ENCODE peak calls at places on chromosomes 6 and 20, in nine cellular contexts. O, W, V, N, C, T, H, U and I are unnamed samples.

GRCh38 chr20:17910828-17911294 is 57.7 kb downstream of the SNX5 start:
- DNase-seq in O (no peak), W (no peak), V (peak), N (no peak), C (no peak), T (no peak), H (no peak), U (peak), I (no peak)

GRCh38 chr20:62208805-62209755 is 11.0 kb downstream of the HRH3 start:
- DNase-seq in O (no peak), W (no peak), V (no peak), N (peak), C (no peak), T (peak), H (no peak), U (no peak), I (no peak)

GRCh38 chr20:59743767-59744485 is 139.6 kb downstream of the PHACTR3 start:
- DNase-seq in O (no peak), W (peak), V (no peak), N (no peak), C (no peak), T (no peak), H (no peak), U (no peak), I (no peak)

GRCh38 chr20:63577317-63577894 is 3.4 kb upstream of the HELZ2 start:
- DNase-seq in O (no peak), W (no peak), V (no peak), N (no peak), C (no peak), T (peak), H (no peak), U (no peak), I (no peak)

GRCh38 chr20:32050851-32051556 is 1.0 kb upstream of the HCK start:
- DNase-seq in O (no peak), W (no peak), V (no peak), N (no peak), C (no peak), T (no peak), H (peak), U (no peak), I (peak)

GRCh38 chr20:62751551-62752150 is 43.0 kb downstream of the NTSR1 start:
- DNase-seq in O (no peak), W (no peak), V (no peak), N (no peak), C (no peak), T (no peak), H (no peak), U (no peak), I (no peak)

GRCh38 chr6:25050356-25050755 is 114.6 kb upstream of the RIPOR2 start:
- DNase-seq in O (no peak), W (peak), V (peak), N (peak), C (peak), T (no peak), H (peak), U (peak), I (no peak)

GRCh38 chr6:49565261-49565660 is 14.8 kb downstream of the C6orf141 start:
- DNase-seq in O (no peak), W (no peak), V (no peak), N (no peak), C (no peak), T (no peak), H (no peak), U (no peak), I (no peak)

GRCh38 chr20:32052792-32053362 is 835 bp downstream of the HCK start:
- DNase-seq in O (no peak), W (no peak), V (no peak), N (no peak), C (peak), T (no peak), H (peak), U (no peak), I (peak)

GRCh38 chr6:7414811-7415210 is 25.2 kb downstream of the RIOK1 start:
- DNase-seq in O (no peak), W (no peak), V (peak), N (no peak), C (no peak), T (no peak), H (no peak), U (no peak), I (no peak)

GRCh38 chr6:42316390-42316970 is 98.8 kb upstream of the MRPS10 start:
- DNase-seq in O (no peak), W (no peak), V (peak), N (peak), C (no peak), T (no peak), H (no peak), U (peak), I (no peak)

GRCh38 chr6:4401408-4402367 is 266.3 kb upstream of the ECI2 start:
- DNase-seq in O (no peak), W (no peak), V (no peak), N (no peak), C (no peak), T (no peak), H (no peak), U (no peak), I (no peak)

GRCh38 chr20:59884494-59884893 is 48.9 kb downstream of the SYCP2 start:
- DNase-seq in O (no peak), W (no peak), V (no peak), N (no peak), C (no peak), T (no peak), H (no peak), U (no peak), I (no peak)

DNA sequence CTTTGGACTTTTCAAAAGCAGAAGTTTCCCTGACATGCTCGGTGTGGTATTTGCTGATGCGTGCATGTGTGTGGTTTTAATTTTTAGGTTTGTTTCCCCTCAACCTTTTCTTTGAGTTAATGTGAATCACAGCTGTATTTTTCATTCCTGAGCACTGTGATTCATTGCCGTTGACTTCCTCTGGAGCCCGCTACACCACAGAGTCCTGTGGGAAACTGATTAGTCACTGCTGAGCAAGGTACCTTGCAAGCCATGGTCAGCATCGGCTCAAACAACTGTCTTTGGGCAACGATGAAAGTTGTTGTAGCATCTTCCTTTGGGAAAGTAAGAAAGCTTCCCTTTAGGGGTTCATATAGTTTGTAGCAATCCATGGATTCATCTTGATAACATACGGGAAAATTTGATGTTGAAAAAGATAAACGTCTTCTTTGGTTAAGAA is 57.5 kb downstream of the RIN2 start:
- DNase-seq in O (no peak), W (no peak), V (peak), N (peak), C (no peak), T (no peak), H (no peak), U (peak), I (peak)
- TF ChIP-seq CTCF in O (no peak), W (no peak), V (peak), N (no peak), C (no peak), T (no peak), H (no peak), U (no peak), I (no peak)

DNA sequence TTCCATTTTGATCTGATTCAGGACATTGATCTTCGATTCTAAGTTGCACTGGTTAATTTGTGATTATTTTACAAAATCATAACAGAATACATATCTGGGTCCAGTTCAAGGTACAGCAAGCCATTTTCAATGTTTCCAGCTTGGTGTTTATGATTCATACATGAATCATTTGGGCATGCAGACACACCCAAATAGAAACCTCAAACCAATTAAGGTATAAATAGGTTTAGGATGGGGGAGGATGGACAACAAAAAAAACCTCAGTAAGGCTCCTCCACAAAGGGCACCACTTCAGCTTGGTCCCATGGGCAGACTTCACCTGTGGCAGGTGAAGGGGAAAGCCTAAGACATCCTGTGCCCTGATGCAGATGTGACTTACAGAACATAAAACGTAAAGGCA is 192.7 kb downstream of the KHDC1L start:
- DNase-seq in O (no peak), W (no peak), V (no peak), N (peak), C (no peak), T (no peak), H (no peak), U (peak), I (no peak)
- TF ChIP-seq CTCF in O (no peak), W (no peak), V (no peak), N (no peak), C (no peak), T (no peak), H (no peak), U (no peak), I (no peak)

DNA sequence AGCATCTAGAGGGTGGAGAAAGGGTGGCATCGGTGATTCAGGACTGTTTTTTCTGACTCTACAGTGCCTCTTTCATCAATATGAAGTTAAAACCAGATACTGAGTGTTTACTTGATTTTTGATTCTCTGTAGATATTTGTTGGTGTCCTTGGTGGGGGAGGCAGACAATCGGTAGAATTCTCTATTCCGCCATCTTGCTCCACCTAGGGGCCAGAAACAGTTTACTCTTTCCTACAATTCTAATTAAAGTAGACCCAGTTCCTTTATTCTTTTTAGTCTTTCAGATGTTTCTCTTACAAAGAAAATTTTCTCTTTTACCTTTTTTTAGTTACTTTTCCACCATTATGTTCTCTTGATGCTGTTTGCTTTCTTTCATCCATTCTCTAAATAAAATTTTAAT is 162.1 kb upstream of the RAB32 start:
- DNase-seq in O (no peak), W (no peak), V (no peak), N (no peak), C (no peak), T (no peak), H (no peak), U (no peak), I (no peak)
- TF ChIP-seq CTCF in O (peak), W (peak), V (peak), N (no peak), C (no peak), T (no peak), H (no peak), U (peak), I (no peak)

GRCh38 chr20:35279040-35279439 is 1.1 kb upstream of the MMP24OS start:
- DNase-seq in O (no peak), W (no peak), V (no peak), N (peak), C (no peak), T (no peak), H (no peak), U (no peak), I (no peak)

GRCh38 chr20:35279533-35280174 is 1.7 kb upstream of the MMP24OS start:
- DNase-seq in O (no peak), W (no peak), V (no peak), N (peak), C (no peak), T (no peak), H (no peak), U (no peak), I (no peak)

GRCh38 chr20:35277127-35277526 is 795 bp downstream of the MMP24OS start:
- DNase-seq in O (no peak), W (no peak), V (no peak), N (no peak), C (no peak), T (no peak), H (no peak), U (no peak), I (no peak)

GRCh38 chr20:35276408-35276807 is 1.5 kb downstream of the MMP24OS start:
- DNase-seq in O (no peak), W (no peak), V (no peak), N (no peak), C (no peak), T (no peak), H (no peak), U (no peak), I (no peak)

DNA sequence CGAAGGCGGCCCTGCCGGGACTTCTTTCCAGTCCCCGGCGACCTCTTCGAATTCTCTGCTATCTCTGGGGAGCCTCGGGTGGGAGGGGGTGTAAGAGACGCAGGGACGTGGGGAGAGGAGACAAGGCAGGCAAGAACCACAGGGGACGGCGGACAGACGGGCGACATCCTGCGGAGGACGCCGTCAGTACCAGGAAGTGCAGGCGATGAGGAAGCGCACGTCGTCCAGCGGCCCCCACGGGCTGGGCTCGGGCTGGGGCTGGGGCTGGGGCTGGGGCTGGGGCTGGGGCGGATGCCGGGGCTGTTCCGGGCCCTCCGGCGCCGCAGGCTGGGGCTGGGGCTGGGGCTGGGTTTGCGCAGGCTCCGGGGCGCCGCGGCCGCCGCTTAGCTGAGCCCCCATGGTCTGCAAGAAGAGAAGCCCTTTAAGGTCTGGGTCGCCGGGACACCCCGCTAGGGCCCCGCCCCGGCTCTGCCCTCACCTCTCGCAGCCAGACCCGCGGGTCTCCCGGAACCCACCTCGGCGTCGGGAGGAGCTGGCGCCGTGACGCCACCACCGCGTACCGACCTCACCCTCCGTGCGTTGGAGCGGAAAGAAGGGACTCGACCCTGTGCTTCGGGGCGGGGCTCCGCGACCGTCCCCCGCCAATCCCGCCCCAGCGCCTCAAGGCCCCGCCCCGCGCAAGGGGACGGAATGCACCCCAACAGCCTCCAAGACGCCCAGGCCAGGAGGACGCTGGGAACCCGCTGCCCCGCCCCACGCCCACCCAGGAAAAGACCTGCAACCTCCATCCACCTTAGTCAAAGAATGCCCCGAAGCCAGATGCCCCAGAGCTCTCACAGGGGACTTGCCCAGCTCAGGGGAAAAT is at the start of gene MMP24OS:
- DNase-seq in O (peak), W (peak), V (peak), N (peak), C (peak), T (peak), H (peak), U (peak), I (peak)
- TF ChIP-seq CTCF in O (peak), W (peak), V (peak), N (no peak), C (peak), T (no peak), H (peak), U (peak), I (no peak)

DNA sequence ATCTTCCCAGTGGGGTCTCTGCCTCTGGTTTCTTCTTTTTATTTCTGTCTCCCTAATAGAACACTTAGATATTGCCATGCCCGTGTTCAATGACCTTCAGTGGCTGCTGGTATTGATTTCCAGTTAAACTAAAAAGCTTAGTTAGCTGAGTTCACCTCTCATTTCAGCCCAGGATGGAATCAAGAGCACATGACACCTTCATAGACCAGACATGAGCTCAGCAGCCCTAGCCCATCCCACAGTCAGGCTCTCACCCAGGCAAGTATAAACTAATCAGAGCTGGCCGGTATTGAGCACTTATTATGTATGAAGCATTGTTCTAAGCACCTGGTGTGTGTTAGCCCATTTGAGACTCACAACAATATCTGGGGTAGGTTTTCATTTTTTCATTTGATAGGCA is 33.7 kb upstream of the PLEKHG1 start:
- DNase-seq in O (no peak), W (no peak), V (no peak), N (peak), C (no peak), T (no peak), H (no peak), U (no peak), I (no peak)
- TF ChIP-seq CTCF in O (no peak), W (no peak), V (no peak), N (no peak), C (no peak), T (no peak), H (no peak), U (no peak), I (no peak)

GRCh38 chr6:79646006-79646405 is 14.9 kb downstream of the SH3BGRL2 start:
- DNase-seq in O (no peak), W (peak), V (no peak), N (no peak), C (no peak), T (no peak), H (no peak), U (no peak), I (no peak)
- TF ChIP-seq CTCF in O (peak), W (no peak), V (no peak), N (no peak), C (no peak), T (no peak), H (no peak), U (no peak), I (no peak)

GRCh38 chr6:132020138-132020551 is 69.0 kb upstream of the CCN2 start:
- DNase-seq in O (no peak), W (no peak), V (peak), N (no peak), C (no peak), T (no peak), H (no peak), U (no peak), I (no peak)

GRCh38 chr6:132025468-132025867 is 74.3 kb upstream of the CCN2 start:
- DNase-seq in O (no peak), W (no peak), V (no peak), N (no peak), C (no peak), T (no peak), H (no peak), U (no peak), I (no peak)

GRCh38 chr6:132023490-132023889 is 72.3 kb upstream of the CCN2 start:
- DNase-seq in O (no peak), W (no peak), V (no peak), N (no peak), C (no peak), T (no peak), H (no peak), U (no peak), I (no peak)

GRCh38 chr6:132017921-132018320 is 66.7 kb upstream of the CCN2 start:
- DNase-seq in O (no peak), W (no peak), V (no peak), N (no peak), C (no peak), T (no peak), H (no peak), U (no peak), I (no peak)

DNA sequence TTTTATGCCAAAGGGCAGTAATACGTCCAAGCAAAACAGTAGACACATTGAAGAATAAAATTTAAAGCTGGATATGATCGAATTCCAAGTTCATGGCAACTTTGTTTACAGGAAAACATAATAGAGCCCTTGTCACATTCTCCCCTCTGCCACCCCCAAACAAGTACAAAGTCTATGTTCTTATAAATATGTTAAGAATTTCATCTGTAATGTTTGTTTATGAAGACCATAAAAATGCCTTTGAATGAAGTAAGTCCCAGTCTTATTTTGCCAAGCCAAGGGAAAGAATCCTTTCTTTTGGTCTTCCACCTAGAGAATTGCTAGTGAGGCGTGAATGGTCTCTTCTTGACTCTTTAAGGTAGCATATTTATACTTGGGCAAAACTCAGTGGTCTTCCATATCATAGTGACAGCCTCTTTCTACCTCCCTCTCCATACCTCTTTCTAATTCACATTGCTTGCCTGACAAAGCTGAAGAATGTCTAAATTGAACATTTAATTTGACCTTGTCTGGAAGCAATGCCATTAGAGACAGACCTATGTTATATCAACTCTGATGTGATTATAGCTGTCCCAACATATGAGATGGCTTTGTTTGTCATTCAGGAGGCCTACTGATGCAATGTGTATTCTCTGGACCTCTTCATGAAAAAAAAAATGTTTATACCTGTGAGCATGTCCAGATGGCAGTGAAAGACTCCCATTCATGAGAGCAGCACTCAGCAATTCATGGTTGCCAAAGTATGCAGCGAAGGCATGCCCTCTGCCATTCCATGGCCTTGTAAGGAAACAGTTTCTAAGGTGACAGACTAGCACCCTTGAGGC is 70.6 kb upstream of the CCN2 start:
- DNase-seq in O (no peak), W (no peak), V (no peak), N (no peak), C (no peak), T (no peak), H (no peak), U (no peak), I (no peak)
- TF ChIP-seq CTCF in O (no peak), W (no peak), V (no peak), N (no peak), C (no peak), T (no peak), H (no peak), U (no peak), I (no peak)

GRCh38 chr6:37558158-37558557 is 58.5 kb upstream of the CCDC167 start:
- DNase-seq in O (no peak), W (no peak), V (no peak), N (peak), C (no peak), T (no peak), H (no peak), U (no peak), I (no peak)

GRCh38 chr6:37556884-37557644 is 57.4 kb upstream of the CCDC167 start:
- DNase-seq in O (no peak), W (no peak), V (no peak), N (no peak), C (no peak), T (no peak), H (no peak), U (no peak), I (no peak)

GRCh38 chr6:37558646-37559045 is 59.0 kb upstream of the CCDC167 start:
- DNase-seq in O (no peak), W (no peak), V (no peak), N (no peak), C (no peak), T (no peak), H (no peak), U (no peak), I (no peak)

GRCh38 chr6:37559060-37559459 is 59.4 kb upstream of the CCDC167 start:
- DNase-seq in O (no peak), W (no peak), V (no peak), N (no peak), C (no peak), T (no peak), H (no peak), U (no peak), I (no peak)

GRCh38 chr6:37557645-37558114 is 58.0 kb upstream of the CCDC167 start:
- DNase-seq in O (no peak), W (no peak), V (no peak), N (peak), C (no peak), T (no peak), H (no peak), U (no peak), I (no peak)
- TF ChIP-seq CTCF in O (no peak), W (no peak), V (no peak), N (no peak), C (no peak), T (no peak), H (no peak), U (no peak), I (no peak)